ENCODE peak calls at places on chromosomes 13 and 19, in eight cellular contexts. N is ovary; I is lung; O is uterus; F is thoracic aorta; T is OCI-LY7; K is CD8-positive, alpha-beta T cell; M is cardiac muscle cell. Z is an unnamed sample. For H3K4me1, the result is how much of the 10 kb centered on the place peaks cover.

GRCh38 chr13:75628811-75629210 is 7.3 kb upstream of the LMO7 start:
- DNase-seq in I (no peak), F (no peak), N (no peak), K (no peak), T (no peak), M (no peak), O (no peak), Z (no peak)

GRCh38 chr19:52603558-52604207 is 33.6 kb downstream of the ZNF701 start:
- DNase-seq in F (no peak), O (no peak), T (no peak), M (peak), K (no peak), N (no peak), I (no peak), Z (no peak)

GRCh38 chr13:34155931-34156607 is 338.1 kb downstream of the RFC3 start:
- DNase-seq in O (no peak), I (no peak), K (no peak), T (no peak), F (no peak), N (no peak), M (peak), Z (peak)

GRCh38 chr13:59047546-59047945 is 1116.2 kb downstream of the DIAPH3 start:
- DNase-seq in N (no peak), O (no peak), F (no peak), M (no peak), T (no peak), K (no peak), I (no peak), Z (no peak)

GRCh38 chr19:4534836-4535658 is at the start of gene PLIN5:
- DNase-seq in F (no peak), I (peak), N (peak), O (peak), T (peak), M (peak), K (peak), Z (peak)

GRCh38 chr19:45584332-45585157 is at the start of gene OPA3:
- DNase-seq in N (peak), T (peak), O (peak), F (peak), M (peak), I (peak), K (peak), Z (peak)

GRCh38 chr13:27194209-27194608 is 22.6 kb upstream of the USP12 start:
- DNase-seq in O (no peak), M (peak), N (no peak), K (no peak), T (no peak), I (no peak), F (no peak), Z (no peak)

GRCh38 chr19:42985588-42985987 is 40.7 kb downstream of the PSG11 start:
- DNase-seq in K (no peak), T (no peak), N (no peak), O (no peak), M (no peak), I (no peak), F (no peak), Z (no peak)

GRCh38 chr13:51044023-51044665 is 66.9 kb downstream of the C13orf42 start:
- DNase-seq in O (no peak), N (no peak), F (no peak), T (peak), K (no peak), I (no peak), M (no peak), Z (no peak)

GRCh38 chr13:35549481-35549880 is 73.0 kb upstream of the MAB21L1 start:
- DNase-seq in I (no peak), O (no peak), K (no peak), M (peak), N (no peak), F (no peak), T (no peak), Z (no peak)

GRCh38 chr13:63517376-63517775 is 2101.7 kb upstream of the PCDH20 start:
- DNase-seq in N (no peak), F (no peak), T (no peak), K (no peak), M (no peak), I (no peak), O (no peak), Z (no peak)

GRCh38 chr19:16868423-16869130 is 20.2 kb upstream of the F2RL3 start:
- DNase-seq in K (no peak), M (no peak), O (no peak), F (no peak), T (no peak), N (no peak), I (no peak), Z (no peak)

GRCh38 chr19:53809518-53810186 is 14.5 kb downstream of the NLRP12 start:
- DNase-seq in O (no peak), F (no peak), T (no peak), N (no peak), M (no peak), K (no peak), I (no peak), Z (peak)

GRCh38 chr19:50178320-50178719 is 15.2 kb upstream of the IZUMO2 start:
- DNase-seq in I (no peak), F (no peak), N (no peak), O (no peak), K (no peak), M (no peak), T (peak), Z (no peak)

GRCh38 chr19:35331551-35332214 is 2.7 kb downstream of the CD22 start:
- DNase-seq in N (no peak), F (no peak), K (no peak), I (no peak), M (no peak), O (no peak), T (peak), Z (no peak)

GRCh38 chr13:48851707-48852106 is 124.0 kb upstream of the FNDC3A start:
- DNase-seq in K (no peak), F (no peak), N (no peak), T (no peak), O (no peak), M (no peak), I (no peak), Z (no peak)

GRCh38 chr19:29537181-29537580 is 11.4 kb downstream of the VSTM2B start:
- DNase-seq in O (no peak), N (no peak), F (no peak), I (no peak), T (no peak), M (no peak), K (no peak), Z (no peak)

GRCh38 chr13:105334211-105334610 is 1201.3 kb downstream of the EFNB2 start:
- DNase-seq in K (no peak), T (no peak), F (no peak), O (no peak), M (peak), N (no peak), I (no peak), Z (no peak)

GRCh38 chr19:28488006-28488405 is 724.9 kb downstream of the UQCRFS1 start:
- DNase-seq in O (no peak), T (no peak), F (no peak), K (no peak), M (no peak), I (no peak), N (no peak), Z (no peak)

GRCh38 chr13:57982782-57983181 is 351.2 kb downstream of the PCDH17 start:
- DNase-seq in O (no peak), I (no peak), N (no peak), F (no peak), T (no peak), K (no peak), M (no peak), Z (no peak)

GRCh38 chr19:16949496-16950023 is 60.8 kb downstream of the F2RL3 start:
- DNase-seq in N (no peak), I (no peak), F (no peak), T (no peak), K (no peak), M (no peak), O (no peak), Z (no peak)

GRCh38 chr19:2039082-2039958 is 11.7 kb downstream of the MKNK2 start:
- DNase-seq in F (no peak), O (no peak), K (no peak), M (no peak), I (no peak), N (peak), T (no peak), Z (peak)

GRCh38 chr13:86051134-86052103 is 252.2 kb upstream of the SLITRK6 start:
- DNase-seq in F (no peak), K (no peak), M (no peak), O (no peak), N (no peak), T (no peak), I (no peak), Z (no peak)

GRCh38 chr13:28320209-28320608 is 174.7 kb downstream of the FLT1 start:
- DNase-seq in M (no peak), T (no peak), O (no peak), N (no peak), K (no peak), F (no peak), I (no peak), Z (no peak)

GRCh38 chr13:50993908-50994307 is 84.3 kb downstream of the RNASEH2B start:
- DNase-seq in I (no peak), F (no peak), M (peak), K (no peak), N (peak), O (peak), T (no peak), Z (no peak)

GRCh38 chr13:51158365-51158764 is 47.3 kb upstream of the C13orf42 start:
- DNase-seq in T (no peak), K (no peak), N (no peak), I (no peak), M (no peak), F (no peak), O (no peak), Z (no peak)

GRCh38 chr13:106496072-106496997 is 39.1 kb downstream of the EFNB2 start:
- DNase-seq in F (no peak), I (no peak), T (no peak), N (no peak), O (peak), K (no peak), M (peak), Z (peak)

GRCh38 chr13:23621316-23621645 is 51.1 kb downstream of the TNFRSF19 start:
- DNase-seq in K (no peak), T (no peak), N (no peak), M (no peak), O (no peak), I (no peak), F (no peak), Z (peak)

GRCh38 chr13:84917252-84917878 is 881.9 kb downstream of the SLITRK6 start:
- DNase-seq in I (no peak), K (no peak), M (peak), F (no peak), T (peak), N (no peak), O (no peak), Z (no peak)

GRCh38 chr13:99677388-99677951 is 176.2 kb downstream of the TM9SF2 start:
- DNase-seq in N (no peak), F (no peak), O (no peak), T (no peak), K (no peak), M (peak), I (no peak), Z (no peak)

DNA sequence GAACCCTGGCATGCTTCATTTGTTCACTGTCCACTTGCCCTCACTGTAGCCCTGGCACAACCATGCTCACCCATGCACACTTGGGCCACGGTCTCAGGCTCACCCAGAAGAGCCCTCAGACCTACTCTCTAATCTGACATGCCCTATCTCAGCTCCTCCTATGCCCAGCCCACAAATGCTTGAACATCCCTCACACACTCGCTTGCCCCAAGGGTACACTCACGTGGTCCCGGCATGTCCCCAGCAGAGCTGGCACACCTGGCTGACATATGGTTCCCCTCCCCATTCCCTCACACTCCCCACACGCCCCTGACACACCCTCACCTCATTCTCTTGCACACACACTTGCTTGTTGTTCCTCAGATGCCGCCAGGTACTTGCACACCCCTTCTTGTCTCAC is 55.7 kb downstream of the MAP4K1 start:
- DNase-seq in F (no peak), K (no peak), T (no peak), I (no peak), N (no peak), M (no peak), O (no peak), Z (no peak)
- H3K4me1 ChIP-seq in F (under half), K (under half), T (under half), I (under half), N (under half), M (under half), O (under half), Z (under half)

GRCh38 chr13:94232161-94232560 is 247.3 kb downstream of the DCT start:
- DNase-seq in F (no peak), I (no peak), T (no peak), M (no peak), K (no peak), O (no peak), N (no peak), Z (peak)
- H3K4me1 ChIP-seq in F (under half), I (under half), T (under half), M (under half), K (under half), O (under half), N (under half), Z (under half)

GRCh38 chr13:110336681-110337080 is 29.6 kb downstream of the COL4A2 start:
- DNase-seq in O (no peak), I (no peak), N (no peak), F (no peak), M (no peak), K (no peak), T (no peak), Z (no peak)
- H3K4me1 ChIP-seq in O (under half), I (under half), N (under half), F (half or more), M (under half), K (under half), T (under half), Z (under half)

GRCh38 chr19:14515501-14516047 is 2.6 kb downstream of the DNAJB1 start:
- DNase-seq in M (no peak), K (no peak), I (no peak), F (no peak), T (no peak), O (no peak), N (no peak), Z (no peak)
- H3K4me1 ChIP-seq in M (under half), K (under half), I (under half), F (under half), T (under half), O (under half), N (under half), Z (half or more)

DNA sequence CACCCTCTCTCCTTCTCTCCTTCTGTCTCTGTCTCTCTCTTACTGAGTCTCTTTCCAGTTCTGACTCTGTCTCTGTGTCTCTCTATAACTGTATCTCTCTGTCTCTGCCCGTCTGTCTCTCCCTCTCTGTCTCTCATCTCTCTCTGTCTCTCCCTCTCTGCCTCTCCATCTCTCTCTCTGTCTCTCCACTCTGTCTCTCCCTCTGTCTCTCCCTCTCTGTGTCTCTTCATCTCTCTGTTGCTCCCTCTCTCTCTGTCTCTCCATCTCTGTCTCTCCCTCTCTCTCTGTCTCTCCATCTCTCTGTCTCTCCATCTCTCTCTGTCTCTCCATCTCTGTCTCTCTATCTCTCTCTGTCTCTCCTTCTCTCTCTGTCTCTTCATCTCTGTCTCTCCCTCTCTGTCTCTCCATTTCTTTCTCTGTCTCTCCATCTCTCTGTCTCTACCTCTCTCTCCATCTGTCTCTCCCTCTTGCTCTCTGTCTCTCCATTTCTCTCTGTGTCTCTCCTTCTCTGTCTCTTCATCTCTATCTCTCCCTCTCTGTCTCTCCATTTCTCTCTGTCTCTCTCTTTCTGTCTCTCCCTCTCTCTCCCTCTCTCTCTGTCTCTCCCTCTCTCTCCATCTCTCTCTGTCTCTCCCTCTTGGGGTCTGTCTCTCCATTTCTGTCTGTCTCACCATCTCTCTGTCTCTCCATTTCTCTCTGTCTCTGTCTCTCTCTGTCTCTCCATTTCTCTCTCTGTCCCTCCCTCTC is 3.3 kb upstream of the MEIS3 start:
- DNase-seq in I (no peak), T (no peak), K (no peak), M (no peak), F (no peak), O (no peak), N (no peak), Z (no peak)
- H3K4me1 ChIP-seq in I (under half), T (under half), K (under half), M (under half), F (under half), O (under half), N (under half), Z (under half)

GRCh38 chr19:18969953-18970659 is 29.1 kb upstream of the HOMER3 start:
- DNase-seq in O (no peak), I (no peak), T (no peak), K (no peak), N (no peak), M (no peak), F (no peak), Z (no peak)
- H3K4me1 ChIP-seq in O (under half), I (under half), T (under half), K (under half), N (under half), M (under half), F (under half), Z (under half)

GRCh38 chr19:38838986-38839761 is 7.6 kb upstream of the ECH1 start:
- DNase-seq in T (no peak), N (no peak), I (no peak), F (no peak), O (no peak), K (no peak), M (no peak), Z (no peak)
- H3K4me1 ChIP-seq in T (under half), N (under half), I (under half), F (under half), O (under half), K (under half), M (under half), Z (under half)

DNA sequence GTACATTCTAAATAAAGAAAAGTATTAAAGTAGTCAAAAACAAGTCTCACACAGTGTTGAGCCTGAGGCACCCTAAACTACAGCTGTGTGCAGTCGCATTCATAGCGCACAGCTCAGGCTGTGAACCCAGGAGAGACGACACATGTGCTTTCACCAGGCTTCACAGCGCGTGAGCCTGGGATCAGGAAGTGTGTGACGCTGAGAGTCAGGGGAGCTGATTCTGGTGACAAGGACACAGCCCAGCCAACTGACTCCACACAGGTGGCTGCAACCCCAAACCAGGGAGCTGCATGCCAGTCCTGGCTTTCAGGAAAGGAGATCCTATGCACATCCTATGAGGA is 41.6 kb downstream of the COL4A1 start:
- DNase-seq in N (no peak), F (no peak), T (no peak), K (no peak), O (peak), I (no peak), M (no peak), Z (no peak)
- H3K4me1 ChIP-seq in N (under half), F (half or more), T (under half), K (under half), O (under half), I (under half), M (under half), Z (under half)

GRCh38 chr19:6092329-6093286 is 17.7 kb downstream of the RFX2 start:
- DNase-seq in T (no peak), N (peak), K (no peak), I (peak), O (peak), F (peak), M (peak), Z (peak)

GRCh38 chr19:6088677-6089063 is 21.6 kb downstream of the RFX2 start:
- DNase-seq in I (no peak), F (no peak), N (no peak), K (no peak), O (no peak), M (peak), T (no peak), Z (no peak)

GRCh38 chr19:6087074-6087506 is 23.2 kb downstream of the RFX2 start:
- DNase-seq in K (no peak), F (no peak), M (no peak), O (no peak), T (peak), I (no peak), N (no peak), Z (no peak)

GRCh38 chr19:6091771-6092291 is 18.5 kb downstream of the RFX2 start:
- DNase-seq in T (no peak), M (peak), O (no peak), F (no peak), K (no peak), N (no peak), I (no peak), Z (no peak)

GRCh38 chr19:6090634-6091033 is 19.7 kb downstream of the RFX2 start:
- DNase-seq in I (no peak), K (no peak), N (no peak), F (no peak), T (no peak), M (no peak), O (no peak), Z (no peak)
- H3K4me1 ChIP-seq in I (under half), K (under half), N (under half), F (under half), T (under half), M (under half), O (under half), Z (under half)

Z was measured in adrenal gland.